ENCODE peak calls at places on chromosomes 4 and X, in seven cellular contexts. V, D, C, N, X, L and R are unnamed samples.

GRCh38 chr4:172851534-172851933 is 317.1 kb upstream of the GALNT7 start:
- DNase-seq in V (no peak), D (no peak), C (no peak), N (no peak), X (no peak), L (no peak), R (no peak)

GRCh38 chrX:103197721-103198306 is 17.1 kb upstream of the BEX4 start:
- DNase-seq in V (no peak), D (no peak), C (peak), N (no peak), X (peak), L (no peak), R (no peak)

GRCh38 chr4:61511716-61512488 is 311.8 kb downstream of the ADGRL3 start:
- DNase-seq in V (peak), D (no peak), C (peak), N (no peak), X (peak), L (no peak), R (no peak)

GRCh38 chr4:89307446-89308160 is at the start of gene GPRIN3:
- DNase-seq in V (no peak), D (peak), C (peak), N (peak), X (peak), L (peak), R (no peak)

GRCh38 chr4:83490876-83491450 is 6.1 kb upstream of the ABRAXAS1 start:
- DNase-seq in V (no peak), D (peak), C (peak), N (no peak), X (peak), L (no peak), R (no peak)

GRCh38 chr4:15779336-15779735 is 1.2 kb downstream of the CD38 start:
- DNase-seq in V (no peak), D (peak), C (peak), N (peak), X (peak), L (peak), R (no peak)

GRCh38 chr4:13665711-13666660 is 38.5 kb upstream of the BOD1L1 start:
- DNase-seq in V (no peak), D (no peak), C (no peak), N (no peak), X (no peak), L (no peak), R (no peak)

GRCh38 chr4:138049350-138049749 is 192.8 kb downstream of the SLC7A11 start:
- DNase-seq in V (no peak), D (no peak), C (no peak), N (no peak), X (no peak), L (no peak), R (no peak)

GRCh38 chrX:128897611-128898010 is 625.7 kb downstream of the SMARCA1 start:
- DNase-seq in V (no peak), D (no peak), C (no peak), N (no peak), X (no peak), L (no peak), R (no peak)